ENCODE peak calls at places on chromosomes 2 and 18, in four cellular contexts. One of them, this sample, is unnamed. For H3K9me3 and H3K36me3, the result is how much of the 10 kb centered on the place peaks cover.

GRCh38 chr2:127187831-127188230 is 32.3 kb downstream of the CYP27C1 start:
- DNase-seq in hepatocyte: no peak
- DNase-seq in K562: no peak
- DNase-seq in ovary: no peak
- DNase-seq in this sample: no peak

GRCh38 chr2:173715483-173715882 is 249.7 kb downstream of the SP3 start:
- DNase-seq in ovary: no peak
- DNase-seq in hepatocyte: no peak
- DNase-seq in K562: no peak
- DNase-seq in this sample: no peak

GRCh38 chr2:10471956-10472355 is 23.8 kb upstream of the ODC1 start:
- DNase-seq in hepatocyte: no peak
- DNase-seq in K562: no peak
- DNase-seq in ovary: no peak
- DNase-seq in this sample: no peak

GRCh38 chr2:177429688-177430325 is 37.2 kb downstream of the AGPS start:
- DNase-seq in K562: no peak
- DNase-seq in hepatocyte: no peak
- DNase-seq in ovary: no peak
- DNase-seq in this sample: peak

GRCh38 chr2:187917535-187917934 is 363.3 kb upstream of the TFPI start:
- DNase-seq in hepatocyte: no peak
- DNase-seq in K562: no peak
- DNase-seq in ovary: no peak
- DNase-seq in this sample: no peak

GRCh38 chr2:29443086-29443485 is 327.9 kb downstream of the CLIP4 start:
- DNase-seq in K562: no peak
- DNase-seq in ovary: no peak
- DNase-seq in hepatocyte: no peak
- DNase-seq in this sample: no peak

GRCh38 chr2:19993731-19994130 is 3.8 kb upstream of the WDR35 start:
- DNase-seq in K562: no peak
- DNase-seq in ovary: no peak
- DNase-seq in hepatocyte: no peak
- DNase-seq in this sample: no peak

GRCh38 chr2:137862651-137863050 is 101.6 kb upstream of the HNMT start:
- DNase-seq in K562: no peak
- DNase-seq in ovary: no peak
- DNase-seq in hepatocyte: no peak
- DNase-seq in this sample: no peak

GRCh38 chr2:188292446-188293239 is 969 bp downstream of the GULP1 start:
- DNase-seq in hepatocyte: peak
- DNase-seq in ovary: peak
- DNase-seq in K562: peak
- DNase-seq in this sample: peak

GRCh38 chr2:186659383-186659782 is 34.5 kb upstream of the FAM171B start:
- DNase-seq in ovary: no peak
- DNase-seq in K562: no peak
- DNase-seq in hepatocyte: no peak
- DNase-seq in this sample: no peak

GRCh38 chr2:15720561-15721307 is 129.1 kb downstream of the DDX1 start:
- DNase-seq in K562: no peak
- DNase-seq in ovary: no peak
- DNase-seq in hepatocyte: no peak
- DNase-seq in this sample: no peak

GRCh38 chr2:134436706-134437105 is 182.8 kb downstream of the MGAT5 start:
- DNase-seq in hepatocyte: no peak
- DNase-seq in ovary: no peak
- DNase-seq in K562: no peak
- DNase-seq in this sample: no peak

GRCh38 chr2:152542995-152543481 is 174.2 kb downstream of the PRPF40A start:
- DNase-seq in hepatocyte: peak
- DNase-seq in ovary: peak
- DNase-seq in K562: no peak
- DNase-seq in this sample: peak

GRCh38 chr2:206480620-206481019 is 37.3 kb downstream of the ADAM23 start:
- DNase-seq in ovary: no peak
- DNase-seq in K562: no peak
- DNase-seq in hepatocyte: no peak
- DNase-seq in this sample: no peak

GRCh38 chr2:120893874-120894584 is 158.4 kb downstream of the GLI2 start:
- DNase-seq in K562: no peak
- DNase-seq in hepatocyte: peak
- DNase-seq in ovary: no peak
- DNase-seq in this sample: no peak

GRCh38 chr2:154130821-154131220 is 259.1 kb downstream of the GALNT13 start:
- DNase-seq in ovary: no peak
- DNase-seq in K562: no peak
- DNase-seq in hepatocyte: no peak
- DNase-seq in this sample: no peak

GRCh38 chr2:1461507-1462390 is 48.5 kb downstream of the TPO start:
- DNase-seq in hepatocyte: no peak
- DNase-seq in ovary: no peak
- DNase-seq in K562: no peak
- DNase-seq in this sample: no peak

GRCh38 chr2:39492095-39492590 is 55.1 kb upstream of the MAP4K3 start:
- DNase-seq in K562: no peak
- DNase-seq in ovary: no peak
- DNase-seq in hepatocyte: peak
- DNase-seq in this sample: peak

GRCh38 chr2:120892967-120893667 is 157.4 kb downstream of the GLI2 start:
- DNase-seq in ovary: no peak
- DNase-seq in K562: no peak
- DNase-seq in hepatocyte: no peak
- DNase-seq in this sample: no peak

GRCh38 chr2:58923869-58924268 is 682.7 kb upstream of the FANCL start:
- DNase-seq in ovary: no peak
- DNase-seq in hepatocyte: peak
- DNase-seq in K562: no peak
- DNase-seq in this sample: peak

GRCh38 chr2:524442-524841 is 152.8 kb downstream of the TMEM18 start:
- DNase-seq in ovary: no peak
- DNase-seq in hepatocyte: no peak
- DNase-seq in K562: no peak
- DNase-seq in this sample: peak

GRCh38 chr2:214076527-214076926 is 334.3 kb upstream of the VWC2L start:
- DNase-seq in hepatocyte: no peak
- DNase-seq in K562: no peak
- DNase-seq in ovary: no peak
- DNase-seq in this sample: no peak

DNA sequence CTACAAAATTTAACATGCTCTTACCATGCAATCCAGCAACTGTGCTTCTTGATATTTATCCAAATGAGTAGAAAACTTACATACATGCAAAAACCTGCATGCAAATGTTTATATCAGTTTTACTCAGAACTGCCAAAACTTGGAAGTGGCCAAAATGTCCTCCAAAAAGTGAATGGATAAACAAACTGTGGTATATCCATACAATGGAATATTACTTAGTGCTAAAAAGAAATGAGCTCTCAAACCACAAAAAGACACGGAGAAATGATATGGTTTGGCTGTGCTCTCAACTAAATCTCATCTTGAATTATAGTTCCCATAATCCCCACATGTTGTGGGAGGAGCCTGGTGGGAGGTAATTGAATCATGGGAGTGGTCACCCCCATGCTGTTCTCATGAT is 267.2 kb downstream of the ZEB2 start:
- DNase-seq in hepatocyte: no peak
- DNase-seq in ovary: no peak
- DNase-seq in K562: no peak
- DNase-seq in this sample: no peak
- H3K9me3 ChIP-seq in hepatocyte: under half
- H3K9me3 ChIP-seq in ovary: under half
- H3K9me3 ChIP-seq in K562: under half
- H3K9me3 ChIP-seq in this sample: under half

GRCh38 chr2:219285348-219285685 is 6.2 kb downstream of the DNAJB2 start:
- DNase-seq in hepatocyte: no peak
- DNase-seq in K562: no peak
- DNase-seq in ovary: no peak
- DNase-seq in this sample: no peak
- H3K36me3 ChIP-seq in hepatocyte: under half
- H3K36me3 ChIP-seq in K562: under half
- H3K36me3 ChIP-seq in ovary: under half
- H3K36me3 ChIP-seq in this sample: under half

DNA sequence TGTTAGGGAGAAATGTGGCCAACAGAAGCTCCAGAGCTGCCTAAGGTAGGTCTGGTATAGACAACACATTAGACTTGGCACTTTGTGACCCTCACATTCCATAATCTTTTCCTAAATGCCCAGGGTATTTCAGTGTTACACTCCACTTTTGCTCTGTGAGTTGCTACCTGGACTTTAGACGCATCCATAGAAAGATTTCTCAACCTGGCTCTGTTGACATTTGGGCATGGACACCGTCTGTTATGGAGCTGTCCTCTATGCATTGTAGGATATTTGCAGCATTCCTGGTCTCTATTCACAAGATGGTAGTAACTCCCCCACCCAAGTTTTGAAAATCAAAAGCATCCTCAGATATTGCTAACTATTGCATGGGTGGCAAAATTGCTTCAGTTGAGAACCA is 136.5 kb upstream of the NETO1 start:
- DNase-seq in K562: no peak
- DNase-seq in hepatocyte: no peak
- DNase-seq in ovary: no peak
- DNase-seq in this sample: no peak
- H3K9me3 ChIP-seq in K562: under half
- H3K9me3 ChIP-seq in hepatocyte: under half
- H3K9me3 ChIP-seq in ovary: under half
- H3K9me3 ChIP-seq in this sample: under half

GRCh38 chr2:182726473-182726872 is 10.4 kb downstream of the DNAJC10 start:
- DNase-seq in ovary: no peak
- DNase-seq in hepatocyte: no peak
- DNase-seq in K562: no peak
- DNase-seq in this sample: no peak
- H3K36me3 ChIP-seq in ovary: under half
- H3K36me3 ChIP-seq in hepatocyte: under half
- H3K36me3 ChIP-seq in K562: half or more
- H3K36me3 ChIP-seq in this sample: under half

GRCh38 chr2:86499326-86499725 is 58.2 kb downstream of the KDM3A start:
- DNase-seq in hepatocyte: no peak
- DNase-seq in ovary: no peak
- DNase-seq in K562: no peak
- DNase-seq in this sample: no peak
- H3K9me3 ChIP-seq in hepatocyte: under half
- H3K9me3 ChIP-seq in ovary: under half
- H3K9me3 ChIP-seq in K562: under half
- H3K9me3 ChIP-seq in this sample: under half

DNA sequence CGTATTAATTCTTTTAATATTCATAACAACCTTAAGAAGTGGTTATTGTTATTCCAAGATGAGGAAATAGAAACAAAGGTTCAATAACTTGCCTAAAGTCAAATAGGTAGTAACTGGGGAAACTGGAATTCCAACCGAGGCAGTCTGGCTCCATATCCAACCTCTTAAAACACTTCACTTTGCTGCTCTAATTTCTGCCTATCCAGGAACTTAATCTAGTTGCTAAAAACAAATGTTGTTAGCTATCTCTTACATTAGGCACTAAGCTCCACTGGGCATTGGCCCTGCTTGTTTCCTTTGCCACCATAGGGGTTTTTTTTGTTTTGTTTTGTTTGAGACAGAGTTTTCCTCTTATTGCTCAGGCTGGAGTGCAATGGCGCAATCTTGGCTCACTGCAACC is 24.8 kb downstream of the ERLEC1 start:
- DNase-seq in hepatocyte: no peak
- DNase-seq in K562: no peak
- DNase-seq in ovary: no peak
- DNase-seq in this sample: no peak
- H3K36me3 ChIP-seq in hepatocyte: under half
- H3K36me3 ChIP-seq in K562: half or more
- H3K36me3 ChIP-seq in ovary: under half
- H3K36me3 ChIP-seq in this sample: under half

DNA sequence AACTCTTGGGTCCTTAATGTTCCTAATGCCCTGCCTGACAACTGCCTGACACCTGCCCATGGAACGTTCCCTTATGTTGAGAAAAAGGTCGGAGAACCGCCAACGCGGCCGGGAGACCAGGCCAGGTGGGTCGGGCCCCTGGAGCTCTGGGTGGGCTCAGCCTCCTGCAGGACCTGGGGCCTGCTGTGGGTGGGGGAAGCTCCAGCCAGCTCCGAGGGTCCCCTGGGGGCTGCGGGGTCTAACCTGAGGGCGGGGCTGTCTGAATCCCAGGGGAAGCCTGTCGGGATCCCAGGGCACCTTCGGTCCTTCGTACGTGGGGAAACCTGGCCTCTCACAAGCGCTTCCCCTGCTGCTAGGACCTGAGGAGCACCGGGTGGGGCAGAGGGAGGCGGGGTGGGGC is 296.0 kb downstream of the NDUFA10 start:
- DNase-seq in ovary: no peak
- DNase-seq in K562: no peak
- DNase-seq in hepatocyte: no peak
- DNase-seq in this sample: no peak
- H3K9me3 ChIP-seq in ovary: under half
- H3K9me3 ChIP-seq in K562: under half
- H3K9me3 ChIP-seq in hepatocyte: under half
- H3K9me3 ChIP-seq in this sample: under half

GRCh38 chr2:223980397-223980735 is 23.1 kb downstream of the MRPL44 start:
- DNase-seq in hepatocyte: no peak
- DNase-seq in K562: no peak
- DNase-seq in ovary: no peak
- DNase-seq in this sample: no peak
- H3K36me3 ChIP-seq in hepatocyte: under half
- H3K36me3 ChIP-seq in K562: under half
- H3K36me3 ChIP-seq in ovary: under half
- H3K36me3 ChIP-seq in this sample: under half

GRCh38 chr2:89833116-89833779 is 1141.8 kb downstream of the RPIA start:
- DNase-seq in hepatocyte: peak
- DNase-seq in ovary: no peak
- DNase-seq in K562: no peak
- DNase-seq in this sample: no peak
- H3K9me3 ChIP-seq in hepatocyte: half or more
- H3K9me3 ChIP-seq in ovary: under half
- H3K9me3 ChIP-seq in K562: under half
- H3K9me3 ChIP-seq in this sample: under half

DNA sequence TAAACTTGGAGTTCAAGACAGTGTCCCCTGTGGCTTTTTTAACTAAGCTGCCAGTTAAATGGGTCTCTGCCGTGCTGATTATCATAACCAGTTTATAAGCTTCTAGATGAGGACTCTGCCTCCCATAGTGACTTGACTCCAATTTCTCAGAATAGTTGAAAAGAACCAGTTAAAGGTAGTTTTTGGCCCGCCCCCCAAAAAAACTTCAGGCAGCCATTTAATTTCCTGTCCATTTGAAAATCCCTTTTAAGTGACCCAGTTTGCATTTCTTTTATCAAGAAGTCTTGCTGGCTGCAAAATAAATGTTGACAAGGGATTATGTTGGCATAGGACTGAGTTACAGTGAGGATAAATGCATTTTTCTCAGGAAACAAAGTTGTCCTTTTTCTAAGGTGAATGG is 2.3 kb downstream of the SLC20A1 start:
- DNase-seq in hepatocyte: no peak
- DNase-seq in K562: no peak
- DNase-seq in ovary: no peak
- DNase-seq in this sample: no peak
- H3K36me3 ChIP-seq in hepatocyte: under half
- H3K36me3 ChIP-seq in K562: half or more
- H3K36me3 ChIP-seq in ovary: under half
- H3K36me3 ChIP-seq in this sample: half or more